ENCODE peak calls at places on chromosome 4, in five cellular contexts. One of them, this sample, is unnamed.

GRCh38 chr4:186924723-186925122 is 201.1 kb upstream of the FAT1 start:
- DNase-seq in adrenal gland: no peak
- DNase-seq in thyroid gland: no peak
- DNase-seq in transverse colon: no peak
- DNase-seq in A549: no peak
- DNase-seq in this sample: no peak

GRCh38 chr4:159142254-159142653 is 39.4 kb downstream of the RAPGEF2 start:
- DNase-seq in adrenal gland: no peak
- DNase-seq in thyroid gland: no peak
- DNase-seq in transverse colon: no peak
- DNase-seq in A549: no peak
- DNase-seq in this sample: no peak

GRCh38 chr4:52423967-52424366 is 235.1 kb downstream of the USP46 start:
- DNase-seq in adrenal gland: no peak
- DNase-seq in thyroid gland: no peak
- DNase-seq in transverse colon: no peak
- DNase-seq in A549: no peak
- DNase-seq in this sample: no peak

GRCh38 chr4:123443401-123444297 is 47.1 kb downstream of the SPRY1 start:
- DNase-seq in adrenal gland: no peak
- DNase-seq in thyroid gland: no peak
- DNase-seq in transverse colon: peak; percentile 19
- DNase-seq in A549: no peak
- DNase-seq in this sample: no peak

GRCh38 chr4:20299515-20299914 is 47.8 kb downstream of the SLIT2 start:
- DNase-seq in adrenal gland: peak; percentile 32
- DNase-seq in thyroid gland: no peak
- DNase-seq in transverse colon: no peak
- DNase-seq in A549: peak; percentile 4
- DNase-seq in this sample: no peak

GRCh38 chr4:142614621-142615323 is 231.3 kb downstream of the INPP4B start:
- DNase-seq in adrenal gland: no peak
- DNase-seq in thyroid gland: no peak
- DNase-seq in transverse colon: no peak
- DNase-seq in A549: peak; percentile 4
- DNase-seq in this sample: no peak

GRCh38 chr4:159360549-159360948 is 257.7 kb downstream of the RAPGEF2 start:
- DNase-seq in adrenal gland: no peak
- DNase-seq in thyroid gland: no peak
- DNase-seq in transverse colon: no peak
- DNase-seq in A549: no peak
- DNase-seq in this sample: no peak

GRCh38 chr4:76984127-76984526 is 34.6 kb downstream of the SEPTIN11 start:
- DNase-seq in adrenal gland: no peak
- DNase-seq in thyroid gland: no peak
- DNase-seq in transverse colon: no peak
- DNase-seq in A549: no peak
- DNase-seq in this sample: no peak

GRCh38 chr4:80235451-80235850 is 31.0 kb upstream of the FGF5 start:
- DNase-seq in adrenal gland: no peak
- DNase-seq in thyroid gland: no peak
- DNase-seq in transverse colon: no peak
- DNase-seq in A549: peak; percentile 10
- DNase-seq in this sample: no peak

GRCh38 chr4:102663073-102663472 is 97.7 kb downstream of the MANBA start:
- DNase-seq in adrenal gland: no peak
- DNase-seq in thyroid gland: no peak
- DNase-seq in transverse colon: no peak
- DNase-seq in A549: no peak
- DNase-seq in this sample: no peak

GRCh38 chr4:21949073-21949457 is 493 bp upstream of the KCNIP4 start:
- DNase-seq in adrenal gland: no peak
- DNase-seq in thyroid gland: peak; percentile 76
- DNase-seq in transverse colon: peak; percentile 13
- DNase-seq in A549: no peak
- DNase-seq in this sample: no peak

GRCh38 chr4:158782539-158783360 is 13.9 kb downstream of the FNIP2 start:
- DNase-seq in adrenal gland: no peak
- DNase-seq in thyroid gland: no peak
- DNase-seq in transverse colon: no peak
- DNase-seq in A549: no peak
- DNase-seq in this sample: peak; percentile 38

GRCh38 chr4:152976466-152976761 is 40.3 kb downstream of the FHDC1 start:
- DNase-seq in adrenal gland: no peak
- DNase-seq in thyroid gland: no peak
- DNase-seq in transverse colon: no peak
- DNase-seq in A549: no peak
- DNase-seq in this sample: no peak

GRCh38 chr4:71608674-71609062 is 175.2 kb downstream of the GC start:
- DNase-seq in adrenal gland: no peak
- DNase-seq in thyroid gland: no peak
- DNase-seq in transverse colon: no peak
- DNase-seq in A549: no peak
- DNase-seq in this sample: no peak

GRCh38 chr4:132483-132882 is 8.2 kb downstream of the ZNF718 start:
- DNase-seq in adrenal gland: no peak
- DNase-seq in thyroid gland: no peak
- DNase-seq in transverse colon: no peak
- DNase-seq in A549: no peak
- DNase-seq in this sample: no peak

GRCh38 chr4:154807042-154807630 is 26.1 kb downstream of the RBM46 start:
- DNase-seq in adrenal gland: no peak
- DNase-seq in thyroid gland: no peak
- DNase-seq in transverse colon: no peak
- DNase-seq in A549: peak; percentile 33
- DNase-seq in this sample: no peak

GRCh38 chr4:176308441-176308840 is 11.3 kb upstream of the SPCS3 start:
- DNase-seq in adrenal gland: no peak
- DNase-seq in thyroid gland: no peak
- DNase-seq in transverse colon: no peak
- DNase-seq in A549: no peak
- DNase-seq in this sample: no peak

GRCh38 chr4:179059396-179059795 is 1617.2 kb upstream of the AGA start:
- DNase-seq in adrenal gland: no peak
- DNase-seq in thyroid gland: no peak
- DNase-seq in transverse colon: no peak
- DNase-seq in A549: no peak
- DNase-seq in this sample: no peak

GRCh38 chr4:125049711-125050110 is 265.0 kb upstream of the FAT4 start:
- DNase-seq in adrenal gland: no peak
- DNase-seq in thyroid gland: no peak
- DNase-seq in transverse colon: no peak
- DNase-seq in A549: no peak
- DNase-seq in this sample: no peak

GRCh38 chr4:86011117-86011516 is 348.7 kb downstream of the MAPK10 start:
- DNase-seq in adrenal gland: peak; percentile 29
- DNase-seq in thyroid gland: peak; percentile 58
- DNase-seq in transverse colon: no peak
- DNase-seq in A549: no peak
- DNase-seq in this sample: no peak

GRCh38 chr4:169201144-169202124 is 69.3 kb downstream of the SH3RF1 start:
- DNase-seq in adrenal gland: no peak
- DNase-seq in thyroid gland: no peak
- DNase-seq in transverse colon: no peak
- DNase-seq in A549: no peak
- DNase-seq in this sample: no peak

GRCh38 chr4:10506077-10506476 is 48.9 kb upstream of the ZNF518B start:
- DNase-seq in adrenal gland: no peak
- DNase-seq in thyroid gland: no peak
- DNase-seq in transverse colon: no peak
- DNase-seq in A549: no peak
- DNase-seq in this sample: no peak

GRCh38 chr4:26404597-26405323 is 83.9 kb downstream of the RBPJ start:
- DNase-seq in adrenal gland: no peak
- DNase-seq in thyroid gland: no peak
- DNase-seq in transverse colon: no peak
- DNase-seq in A549: no peak
- DNase-seq in this sample: no peak

GRCh38 chr4:5421416-5421815 is 286.9 kb downstream of the EVC2 start:
- DNase-seq in adrenal gland: no peak
- DNase-seq in thyroid gland: no peak
- DNase-seq in transverse colon: no peak
- DNase-seq in A549: no peak
- DNase-seq in this sample: no peak

GRCh38 chr4:70313736-70314135 is 21.0 kb upstream of the CABS1 start:
- DNase-seq in adrenal gland: no peak
- DNase-seq in thyroid gland: no peak
- DNase-seq in transverse colon: no peak
- DNase-seq in A549: no peak
- DNase-seq in this sample: no peak

DNA sequence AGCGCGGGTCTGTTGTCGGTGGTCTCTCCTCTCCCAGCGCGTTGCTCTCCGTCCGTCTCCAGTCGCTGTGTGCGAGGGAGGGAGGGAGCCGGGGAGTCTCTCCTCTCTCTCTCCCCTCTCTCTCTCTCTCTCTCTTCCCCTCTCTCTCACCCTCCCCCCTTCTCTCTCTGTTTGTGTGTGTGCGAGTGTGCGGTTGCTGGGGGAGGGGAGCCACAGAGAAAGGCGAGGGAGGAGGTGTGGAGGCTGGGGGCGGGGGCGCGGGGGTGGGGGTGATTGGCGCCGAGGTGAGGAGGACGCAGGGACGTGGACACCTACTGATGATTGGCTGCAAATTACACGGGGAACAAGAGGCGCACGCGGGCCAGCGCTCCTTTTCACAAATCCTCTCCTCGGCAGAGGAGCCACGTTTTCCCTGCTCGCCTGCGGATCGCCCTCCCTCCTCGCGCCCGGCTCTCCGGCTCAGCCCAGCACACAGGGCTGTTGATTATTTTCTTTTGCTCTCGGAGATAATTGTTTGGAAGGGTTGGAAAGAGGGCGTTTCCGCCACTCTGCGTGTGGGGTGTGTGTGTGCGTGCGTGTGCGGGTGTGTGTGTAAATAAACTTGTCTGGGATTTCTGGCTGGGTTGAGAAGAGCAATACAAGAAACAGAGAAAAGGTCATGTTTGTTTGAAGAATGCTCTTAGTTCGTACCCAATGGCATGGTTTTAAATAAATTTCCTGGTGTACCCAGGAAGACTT is at the start of gene CXXC4:
- DNase-seq in adrenal gland: peak; percentile 47
- DNase-seq in thyroid gland: peak; percentile 84
- DNase-seq in transverse colon: peak; percentile 67
- DNase-seq in A549: peak; percentile 75
- DNase-seq in this sample: peak; percentile 59
- TF ChIP-seq POLR2A in adrenal gland: no peak
- TF ChIP-seq POLR2A in thyroid gland: no peak
- TF ChIP-seq POLR2A in transverse colon: peak; percentile 49
- TF ChIP-seq POLR2A in A549: no peak
- TF ChIP-seq POLR2A in this sample: no peak

GRCh38 chr4:6776920-6777635 is 5.4 kb upstream of the KIAA0232 start:
- DNase-seq in adrenal gland: no peak
- DNase-seq in thyroid gland: no peak
- DNase-seq in transverse colon: no peak
- DNase-seq in A549: no peak
- DNase-seq in this sample: no peak

GRCh38 chr4:6777636-6778281 is 4.8 kb upstream of the KIAA0232 start:
- DNase-seq in adrenal gland: peak; percentile 51
- DNase-seq in thyroid gland: no peak
- DNase-seq in transverse colon: peak; percentile 8
- DNase-seq in A549: no peak
- DNase-seq in this sample: no peak

GRCh38 chr4:6773616-6774540 is 8.6 kb upstream of the KIAA0232 start:
- DNase-seq in adrenal gland: peak; percentile 62
- DNase-seq in thyroid gland: no peak
- DNase-seq in transverse colon: no peak
- DNase-seq in A549: no peak
- DNase-seq in this sample: no peak

GRCh38 chr4:6773106-6773505 is 9.4 kb upstream of the KIAA0232 start:
- DNase-seq in adrenal gland: no peak
- DNase-seq in thyroid gland: peak; percentile 66
- DNase-seq in transverse colon: no peak
- DNase-seq in A549: no peak
- DNase-seq in this sample: no peak

GRCh38 chr4:6775746-6776145 is 6.8 kb upstream of the KIAA0232 start:
- DNase-seq in adrenal gland: no peak
- DNase-seq in thyroid gland: no peak
- DNase-seq in transverse colon: no peak
- DNase-seq in A549: no peak
- DNase-seq in this sample: no peak
- H3K4me1 ChIP-seq in adrenal gland: peaks cover 8% of the 10 kb centered on the region
- H3K4me1 ChIP-seq in thyroid gland: peaks cover 24% of the 10 kb centered on the region
- H3K4me1 ChIP-seq in transverse colon: peaks cover 22% of the 10 kb centered on the region
- H3K4me1 ChIP-seq in A549: peaks cover 9% of the 10 kb centered on the region
- H3K4me1 ChIP-seq in this sample: peaks cover 13% of the 10 kb centered on the region

DNA sequence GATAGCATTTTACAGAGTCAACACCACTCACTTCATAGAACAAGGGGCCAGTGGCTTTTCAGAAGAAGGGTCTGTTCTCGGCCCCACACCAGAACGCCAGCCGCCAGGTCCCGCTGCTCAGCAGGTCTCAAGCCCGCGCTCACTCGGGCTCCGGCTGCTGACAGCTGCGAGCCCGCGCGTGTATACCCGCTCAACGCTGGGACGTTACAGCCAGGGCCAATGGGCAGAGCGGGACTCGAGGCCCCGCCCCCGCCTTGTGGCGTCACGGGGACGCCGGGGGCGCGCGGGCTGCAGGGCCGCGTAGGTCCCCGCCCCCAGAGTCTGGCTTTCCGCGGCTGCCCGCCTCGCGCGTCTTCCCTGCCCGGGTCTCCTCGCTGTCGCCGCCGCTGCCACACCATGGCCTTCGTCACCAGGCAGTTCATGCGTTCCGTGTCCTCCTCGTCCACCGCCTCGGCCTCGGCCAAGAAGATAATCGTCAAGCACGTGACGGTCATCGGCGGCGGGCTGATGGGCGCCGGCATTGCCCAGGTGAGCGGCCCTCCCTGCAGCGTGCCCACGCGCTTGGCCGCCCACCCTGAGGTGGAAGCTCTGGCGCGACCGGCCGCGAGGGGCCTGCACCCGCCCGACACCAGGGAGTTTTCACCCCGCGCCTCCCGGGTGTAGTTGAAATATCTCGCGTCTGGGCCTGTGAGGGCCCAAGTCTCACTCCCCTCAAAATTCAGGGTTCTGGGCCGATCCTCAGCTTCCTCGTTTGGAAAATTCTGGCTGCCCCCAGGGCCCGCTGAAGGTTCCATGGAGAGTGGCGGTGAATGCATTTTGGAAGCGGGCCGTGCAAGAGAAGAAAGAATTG is at the start of gene HADH:
- DNase-seq in adrenal gland: peak; percentile 94
- DNase-seq in thyroid gland: peak; percentile 95
- DNase-seq in transverse colon: peak; percentile 96
- DNase-seq in A549: peak; percentile 84
- DNase-seq in this sample: peak; percentile 95
- TF ChIP-seq POLR2A in adrenal gland: peak; percentile 98
- TF ChIP-seq POLR2A in thyroid gland: no peak
- TF ChIP-seq POLR2A in transverse colon: peak; percentile 94
- TF ChIP-seq POLR2A in A549: peak; percentile 46
- TF ChIP-seq POLR2A in this sample: peak; percentile 92

DNA sequence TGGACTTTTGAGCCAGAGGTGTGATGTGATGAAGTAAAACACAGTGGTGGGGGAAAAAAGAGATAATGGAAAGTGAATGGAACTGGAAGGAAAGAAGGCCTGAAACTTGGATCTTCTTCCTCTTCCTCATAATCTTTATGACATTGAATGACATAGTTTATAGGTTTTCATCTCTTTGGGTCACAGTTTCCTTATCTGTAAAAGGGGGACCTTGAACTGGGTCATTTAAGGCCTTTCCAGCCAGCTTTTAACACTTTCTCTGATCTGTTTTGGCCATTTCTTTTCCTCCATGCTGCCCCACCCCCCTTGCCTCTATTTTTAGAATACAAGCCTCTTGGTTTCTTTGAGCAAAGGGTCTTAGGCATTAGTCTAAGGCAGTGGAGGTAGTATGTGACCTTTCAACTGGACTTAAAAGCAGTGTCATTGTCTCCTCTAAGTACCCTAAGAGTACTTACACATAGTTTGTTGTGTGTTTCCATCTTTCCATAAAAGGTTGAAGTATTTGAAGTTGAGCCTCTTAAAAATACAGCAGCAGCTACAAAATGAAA is 7.8 kb downstream of the CPEB2 start:
- DNase-seq in adrenal gland: no peak
- DNase-seq in thyroid gland: no peak
- DNase-seq in transverse colon: no peak
- DNase-seq in A549: peak; percentile 22
- DNase-seq in this sample: no peak
- H3K4me1 ChIP-seq in adrenal gland: peaks cover 58% of the 10 kb centered on the region
- H3K4me1 ChIP-seq in thyroid gland: peaks cover 17% of the 10 kb centered on the region
- H3K4me1 ChIP-seq in transverse colon: peaks cover 35% of the 10 kb centered on the region
- H3K4me1 ChIP-seq in A549: peaks cover 70% of the 10 kb centered on the region
- H3K4me1 ChIP-seq in this sample: no peaks in the 10 kb centered on the region